ENCODE peak calls at places on chromosome 6, in six cellular contexts. One of them, this sample, is unnamed.

GRCh38 chr6:164720-165119 is 127.6 kb upstream of the DUSP22 start:
- DNase-seq in psoas muscle: no peak
- DNase-seq in mammary epithelial cell: no peak
- DNase-seq in mesendoderm: no peak
- DNase-seq in CD8-positive, alpha-beta T cell: no peak
- DNase-seq in epithelial cell of esophagus: no peak
- DNase-seq in this sample: no peak

GRCh38 chr6:28443112-28443773 is at the start of gene ZSCAN23:
- DNase-seq in psoas muscle: peak; percentile 68
- DNase-seq in mesendoderm: peak; percentile 96
- DNase-seq in epithelial cell of esophagus: peak; percentile 90
- DNase-seq in mammary epithelial cell: peak; percentile 84
- DNase-seq in CD8-positive, alpha-beta T cell: peak; percentile 75
- DNase-seq in this sample: peak; percentile 90

GRCh38 chr6:100202417-100203194 is 208.6 kb upstream of the MCHR2 start:
- DNase-seq in mesendoderm: no peak
- DNase-seq in epithelial cell of esophagus: peak; percentile 77
- DNase-seq in CD8-positive, alpha-beta T cell: no peak
- DNase-seq in psoas muscle: peak; percentile 50
- DNase-seq in mammary epithelial cell: peak; percentile 90
- DNase-seq in this sample: no peak

GRCh38 chr6:116371384-116372209 is 850 bp downstream of the DSE start:
- DNase-seq in CD8-positive, alpha-beta T cell: no peak
- DNase-seq in mesendoderm: peak; percentile 96
- DNase-seq in mammary epithelial cell: peak; percentile 92
- DNase-seq in epithelial cell of esophagus: peak; percentile 96
- DNase-seq in psoas muscle: peak; percentile 91
- DNase-seq in this sample: no peak

GRCh38 chr6:122838060-122838780 is 49.2 kb downstream of the SMPDL3A start:
- DNase-seq in CD8-positive, alpha-beta T cell: no peak
- DNase-seq in mammary epithelial cell: no peak
- DNase-seq in psoas muscle: no peak
- DNase-seq in mesendoderm: no peak
- DNase-seq in epithelial cell of esophagus: peak; percentile 36
- DNase-seq in this sample: peak; percentile 14

GRCh38 chr6:128725271-128726233 is 157.4 kb upstream of the LAMA2 start:
- DNase-seq in CD8-positive, alpha-beta T cell: no peak
- DNase-seq in mammary epithelial cell: no peak
- DNase-seq in mesendoderm: peak; percentile 39
- DNase-seq in psoas muscle: no peak
- DNase-seq in epithelial cell of esophagus: peak; percentile 51
- DNase-seq in this sample: no peak

GRCh38 chr6:118725944-118726343 is 74.6 kb upstream of the CEP85L start:
- DNase-seq in psoas muscle: no peak
- DNase-seq in epithelial cell of esophagus: no peak
- DNase-seq in mammary epithelial cell: no peak
- DNase-seq in mesendoderm: peak; percentile 36
- DNase-seq in CD8-positive, alpha-beta T cell: peak; percentile 60
- DNase-seq in this sample: no peak

GRCh38 chr6:1678966-1679690 is 69.4 kb downstream of the FOXC1 start:
- DNase-seq in mesendoderm: no peak
- DNase-seq in CD8-positive, alpha-beta T cell: no peak
- DNase-seq in epithelial cell of esophagus: no peak
- DNase-seq in mammary epithelial cell: peak; percentile 6
- DNase-seq in psoas muscle: peak; percentile 70
- DNase-seq in this sample: no peak

GRCh38 chr6:138824482-138825134 is 28.7 kb downstream of the ECT2L start:
- DNase-seq in CD8-positive, alpha-beta T cell: no peak
- DNase-seq in mesendoderm: peak; percentile 3
- DNase-seq in mammary epithelial cell: peak; percentile 52
- DNase-seq in psoas muscle: no peak
- DNase-seq in epithelial cell of esophagus: peak; percentile 59
- DNase-seq in this sample: no peak

GRCh38 chr6:160431231-160431630 is 83.1 kb downstream of the SLC22A3 start:
- DNase-seq in epithelial cell of esophagus: peak; percentile 18
- DNase-seq in mammary epithelial cell: no peak
- DNase-seq in CD8-positive, alpha-beta T cell: no peak
- DNase-seq in psoas muscle: peak; percentile 63
- DNase-seq in mesendoderm: no peak
- DNase-seq in this sample: no peak

GRCh38 chr6:43884660-43885022 is 114.6 kb downstream of the VEGFA start:
- DNase-seq in CD8-positive, alpha-beta T cell: no peak
- DNase-seq in mammary epithelial cell: no peak
- DNase-seq in mesendoderm: no peak
- DNase-seq in epithelial cell of esophagus: no peak
- DNase-seq in psoas muscle: no peak
- DNase-seq in this sample: no peak

GRCh38 chr6:169897601-169898358 is 146.4 kb downstream of the ERMARD start:
- DNase-seq in psoas muscle: no peak
- DNase-seq in epithelial cell of esophagus: no peak
- DNase-seq in mammary epithelial cell: no peak
- DNase-seq in mesendoderm: no peak
- DNase-seq in CD8-positive, alpha-beta T cell: no peak
- DNase-seq in this sample: no peak

GRCh38 chr6:1426416-1426815 is 37.0 kb downstream of the FOXF2 start:
- DNase-seq in epithelial cell of esophagus: no peak
- DNase-seq in psoas muscle: no peak
- DNase-seq in mammary epithelial cell: no peak
- DNase-seq in mesendoderm: no peak
- DNase-seq in CD8-positive, alpha-beta T cell: no peak
- DNase-seq in this sample: no peak

GRCh38 chr6:159981591-159982245 is 12.8 kb downstream of the IGF2R start:
- DNase-seq in mammary epithelial cell: no peak
- DNase-seq in mesendoderm: no peak
- DNase-seq in CD8-positive, alpha-beta T cell: peak; percentile 32
- DNase-seq in psoas muscle: peak; percentile 58
- DNase-seq in epithelial cell of esophagus: peak; percentile 44
- DNase-seq in this sample: peak; percentile 79

GRCh38 chr6:113293106-113293505 is 564.0 kb upstream of the MARCKS start:
- DNase-seq in epithelial cell of esophagus: no peak
- DNase-seq in CD8-positive, alpha-beta T cell: no peak
- DNase-seq in mammary epithelial cell: no peak
- DNase-seq in mesendoderm: no peak
- DNase-seq in psoas muscle: no peak
- DNase-seq in this sample: peak; percentile 30

GRCh38 chr6:89784838-89785237 is 34.8 kb downstream of the MDN1 start:
- DNase-seq in psoas muscle: no peak
- DNase-seq in CD8-positive, alpha-beta T cell: no peak
- DNase-seq in epithelial cell of esophagus: no peak
- DNase-seq in mammary epithelial cell: no peak
- DNase-seq in mesendoderm: no peak
- DNase-seq in this sample: no peak

DNA sequence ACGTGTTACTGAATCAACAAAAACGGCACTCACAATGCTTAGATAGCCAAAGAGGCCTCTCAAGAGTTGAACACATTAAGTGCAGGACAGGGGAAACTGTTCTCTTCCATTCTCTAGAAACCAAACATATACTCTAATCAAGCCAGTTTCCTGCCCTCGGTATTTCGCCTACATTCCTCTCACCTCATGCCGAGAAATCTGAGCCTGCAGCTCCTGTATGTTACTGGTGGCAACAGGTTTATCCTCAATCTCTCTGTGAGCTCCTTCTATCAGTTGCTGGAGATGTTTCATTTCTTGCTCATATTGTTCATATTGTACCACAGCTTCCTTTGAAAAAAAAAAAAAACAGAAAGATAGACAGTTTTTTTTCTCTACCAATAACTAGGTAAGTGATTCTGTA is 328.9 kb downstream of the SYNE1 start:
- DNase-seq in epithelial cell of esophagus: no peak
- DNase-seq in psoas muscle: no peak
- DNase-seq in mammary epithelial cell: no peak
- DNase-seq in CD8-positive, alpha-beta T cell: no peak
- DNase-seq in mesendoderm: peak; percentile 60
- DNase-seq in this sample: no peak
- H3K4me3 ChIP-seq in epithelial cell of esophagus: no peak overlapping the region
- H3K4me3 ChIP-seq in psoas muscle: no peak overlapping the region
- H3K4me3 ChIP-seq in mammary epithelial cell: no peak overlapping the region
- H3K4me3 ChIP-seq in CD8-positive, alpha-beta T cell: no peak overlapping the region
- H3K4me3 ChIP-seq in mesendoderm: no peak overlapping the region
- H3K4me3 ChIP-seq in this sample: no peak overlapping the region

DNA sequence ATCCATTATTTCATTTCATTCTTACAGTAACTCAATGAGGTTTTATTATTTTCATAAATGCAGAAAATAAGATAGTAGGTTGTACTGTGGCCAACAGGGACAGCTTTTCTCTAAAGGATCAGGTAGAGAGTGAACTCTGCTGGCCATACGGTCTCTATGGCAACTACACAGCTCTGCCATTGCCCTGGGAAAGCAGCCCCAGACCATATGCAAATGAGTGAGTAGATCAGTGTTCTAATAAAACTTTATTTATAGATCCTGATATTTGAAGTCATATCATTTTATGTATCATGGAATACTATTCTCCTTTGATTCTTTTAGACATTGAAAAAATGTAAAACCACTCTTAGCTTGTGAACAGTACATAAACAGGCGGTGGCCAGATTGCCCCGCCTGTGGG is 192.5 kb upstream of the RREB1 start:
- DNase-seq in mammary epithelial cell: peak; percentile 22
- DNase-seq in mesendoderm: peak; percentile 56
- DNase-seq in epithelial cell of esophagus: no peak
- DNase-seq in CD8-positive, alpha-beta T cell: no peak
- DNase-seq in psoas muscle: no peak
- DNase-seq in this sample: peak; percentile 22
- H3K4me3 ChIP-seq in mammary epithelial cell: no peak overlapping the region
- H3K4me3 ChIP-seq in mesendoderm: no peak overlapping the region
- H3K4me3 ChIP-seq in epithelial cell of esophagus: no peak overlapping the region
- H3K4me3 ChIP-seq in CD8-positive, alpha-beta T cell: no peak overlapping the region
- H3K4me3 ChIP-seq in psoas muscle: peak overlapping the region; percentile 38
- H3K4me3 ChIP-seq in this sample: no peak overlapping the region

GRCh38 chr6:149035806-149036205 is 281.7 kb upstream of the TAB2 start:
- DNase-seq in epithelial cell of esophagus: no peak
- DNase-seq in CD8-positive, alpha-beta T cell: no peak
- DNase-seq in mammary epithelial cell: no peak
- DNase-seq in mesendoderm: no peak
- DNase-seq in psoas muscle: no peak
- DNase-seq in this sample: no peak

GRCh38 chr6:149032599-149033405 is 284.7 kb upstream of the TAB2 start:
- DNase-seq in CD8-positive, alpha-beta T cell: no peak
- DNase-seq in psoas muscle: no peak
- DNase-seq in epithelial cell of esophagus: peak; percentile 62
- DNase-seq in mesendoderm: peak; percentile 17
- DNase-seq in mammary epithelial cell: peak; percentile 87
- DNase-seq in this sample: no peak

GRCh38 chr6:149031545-149032317 is 284.9 kb downstream of the UST start:
- DNase-seq in CD8-positive, alpha-beta T cell: no peak
- DNase-seq in psoas muscle: no peak
- DNase-seq in epithelial cell of esophagus: peak; percentile 85
- DNase-seq in mesendoderm: no peak
- DNase-seq in mammary epithelial cell: peak; percentile 79
- DNase-seq in this sample: no peak

GRCh38 chr6:149032318-149032598 is 285.3 kb upstream of the TAB2 start:
- DNase-seq in mammary epithelial cell: no peak
- DNase-seq in psoas muscle: no peak
- DNase-seq in mesendoderm: no peak
- DNase-seq in CD8-positive, alpha-beta T cell: no peak
- DNase-seq in epithelial cell of esophagus: no peak
- DNase-seq in this sample: no peak

GRCh38 chr6:149033454-149034241 is 283.9 kb upstream of the TAB2 start:
- DNase-seq in CD8-positive, alpha-beta T cell: no peak
- DNase-seq in mesendoderm: no peak
- DNase-seq in epithelial cell of esophagus: no peak
- DNase-seq in mammary epithelial cell: no peak
- DNase-seq in psoas muscle: no peak
- DNase-seq in this sample: no peak
- H3K4me3 ChIP-seq in CD8-positive, alpha-beta T cell: no peak overlapping the region
- H3K4me3 ChIP-seq in mesendoderm: no peak overlapping the region
- H3K4me3 ChIP-seq in epithelial cell of esophagus: no peak overlapping the region
- H3K4me3 ChIP-seq in mammary epithelial cell: no peak overlapping the region
- H3K4me3 ChIP-seq in psoas muscle: no peak overlapping the region
- H3K4me3 ChIP-seq in this sample: no peak overlapping the region

GRCh38 chr6:150720774-150721233 is 121.1 kb downstream of the PLEKHG1 start:
- DNase-seq in CD8-positive, alpha-beta T cell: no peak
- DNase-seq in epithelial cell of esophagus: peak; percentile 88
- DNase-seq in psoas muscle: no peak
- DNase-seq in mammary epithelial cell: peak; percentile 99
- DNase-seq in mesendoderm: peak; percentile 69
- DNase-seq in this sample: peak; percentile 65

GRCh38 chr6:150723056-150723658 is 123.5 kb downstream of the PLEKHG1 start:
- DNase-seq in epithelial cell of esophagus: no peak
- DNase-seq in mesendoderm: no peak
- DNase-seq in mammary epithelial cell: no peak
- DNase-seq in psoas muscle: no peak
- DNase-seq in CD8-positive, alpha-beta T cell: no peak
- DNase-seq in this sample: no peak

GRCh38 chr6:150719861-150720260 is 120.2 kb downstream of the PLEKHG1 start:
- DNase-seq in CD8-positive, alpha-beta T cell: no peak
- DNase-seq in epithelial cell of esophagus: no peak
- DNase-seq in psoas muscle: no peak
- DNase-seq in mammary epithelial cell: no peak
- DNase-seq in mesendoderm: no peak
- DNase-seq in this sample: no peak

GRCh38 chr6:150723857-150724256 is 124.2 kb downstream of the PLEKHG1 start:
- DNase-seq in epithelial cell of esophagus: peak; percentile 36
- DNase-seq in psoas muscle: no peak
- DNase-seq in mesendoderm: peak; percentile 64
- DNase-seq in mammary epithelial cell: peak; percentile 94
- DNase-seq in CD8-positive, alpha-beta T cell: no peak
- DNase-seq in this sample: no peak

DNA sequence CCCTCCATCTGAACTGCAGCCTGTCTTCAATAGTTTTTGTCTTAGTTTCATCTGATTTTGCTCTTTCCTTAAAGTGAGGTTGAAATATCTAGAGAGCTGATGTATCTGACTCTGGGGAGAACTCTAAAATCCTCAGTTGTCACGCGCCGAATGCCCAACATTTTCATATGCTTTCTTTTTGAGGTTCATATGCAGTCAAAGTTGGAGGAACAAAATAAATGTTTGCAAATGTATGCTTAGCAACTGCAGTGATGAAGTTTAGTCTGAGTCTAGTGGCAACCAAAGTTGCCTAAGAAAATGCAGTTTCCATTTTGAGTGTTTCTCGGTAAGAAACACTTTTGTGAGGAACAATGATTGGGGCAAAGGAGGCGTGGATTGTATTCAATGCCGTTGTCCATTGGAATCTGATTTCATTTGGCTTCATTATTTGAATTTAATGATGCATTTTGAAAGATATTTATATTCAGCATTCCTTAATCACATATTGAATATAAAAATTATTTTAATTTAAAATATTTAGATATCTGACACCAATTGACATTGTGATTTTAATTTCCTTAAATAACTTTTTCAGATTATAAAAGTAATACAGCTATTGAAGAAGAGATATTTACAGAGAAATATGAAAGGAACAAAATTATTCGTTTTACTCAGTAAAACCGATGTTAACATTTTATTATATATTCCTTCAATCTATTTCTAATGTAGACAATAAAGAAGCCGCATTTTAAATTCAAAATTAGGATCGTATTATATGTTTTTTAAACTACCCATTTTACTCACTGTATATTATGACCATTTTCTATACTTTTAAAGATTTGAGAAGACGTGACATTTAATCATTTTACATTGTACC is 122.0 kb downstream of the PLEKHG1 start:
- DNase-seq in mammary epithelial cell: no peak
- DNase-seq in CD8-positive, alpha-beta T cell: no peak
- DNase-seq in psoas muscle: no peak
- DNase-seq in mesendoderm: no peak
- DNase-seq in epithelial cell of esophagus: no peak
- DNase-seq in this sample: no peak
- H3K4me3 ChIP-seq in mammary epithelial cell: no peak overlapping the region
- H3K4me3 ChIP-seq in CD8-positive, alpha-beta T cell: no peak overlapping the region
- H3K4me3 ChIP-seq in psoas muscle: no peak overlapping the region
- H3K4me3 ChIP-seq in mesendoderm: no peak overlapping the region
- H3K4me3 ChIP-seq in epithelial cell of esophagus: no peak overlapping the region
- H3K4me3 ChIP-seq in this sample: no peak overlapping the region